ENCODE peak calls at places on chromosomes 6 and 20, in nine cellular contexts. C is A549, P is choroid plexus epithelial cell, E is cardiac fibroblast, Y is prostate gland, V is fibroblast of pulmonary artery, O is adrenal gland, L is AG04449, W is GM12864. I is an unnamed sample.
A peak's percentile ranks its signal among the peaks of the same experiment; 100 is the strongest.

GRCh38 chr6:164337024-164337924 is 922.8 kb downstream of the QKI start:
- DNase-seq in C (no peak), P (no peak), E (no peak), Y (no peak), V (no peak), O (no peak), L (no peak), W (no peak), I (no peak)

GRCh38 chr6:137165375-137166246 is 7.8 kb downstream of the IL22RA2 start:
- DNase-seq in C (peak; percentile 37), P (peak; percentile 33), E (no peak), Y (peak; percentile 45), V (no peak), O (peak; percentile 69), L (no peak), W (peak; percentile 79), I (no peak)

GRCh38 chr6:146357578-146358340 is 185.9 kb upstream of the RAB32 start:
- DNase-seq in C (peak; percentile 60), P (peak; percentile 68), E (peak; percentile 64), Y (no peak), V (peak; percentile 87), O (no peak), L (peak; percentile 31), W (peak; percentile 8), I (no peak)

GRCh38 chr6:112330071-112330876 is 16.9 kb upstream of the RFPL4B start:
- DNase-seq in C (peak; percentile 31), P (no peak), E (peak; percentile 54), Y (no peak), V (peak; percentile 40), O (no peak), L (no peak), W (no peak), I (no peak)

GRCh38 chr20:62496525-62497218 is 20.9 kb upstream of the GATA5 start:
- DNase-seq in C (no peak), P (no peak), E (no peak), Y (no peak), V (no peak), O (no peak), L (no peak), W (no peak), I (no peak)

GRCh38 chr20:23356203-23356602 is 5.6 kb downstream of the NXT1 start:
- DNase-seq in C (no peak), P (no peak), E (no peak), Y (no peak), V (no peak), O (no peak), L (no peak), W (no peak), I (no peak)

GRCh38 chr20:53923745-53924369 is 146.5 kb downstream of the BCAS1 start:
- DNase-seq in C (no peak), P (no peak), E (no peak), Y (no peak), V (no peak), O (peak; percentile 18), L (no peak), W (no peak), I (no peak)

GRCh38 chr6:9540534-9541126 is 874.2 kb downstream of the TFAP2A start:
- DNase-seq in C (peak; percentile 49), P (peak; percentile 72), E (peak; percentile 81), Y (peak; percentile 20), V (peak; percentile 79), O (no peak), L (no peak), W (no peak), I (peak; percentile 28)

GRCh38 chr6:10403385-10404106 is 11.3 kb downstream of the TFAP2A start:
- DNase-seq in C (peak; percentile 87), P (peak; percentile 54), E (peak; percentile 65), Y (peak; percentile 46), V (peak; percentile 77), O (no peak), L (peak; percentile 67), W (no peak), I (peak; percentile 77)

GRCh38 chr20:63775096-63775978 is 35.8 kb downstream of the SLC2A4RG start:
- DNase-seq in C (no peak), P (peak; percentile 53), E (peak; percentile 42), Y (no peak), V (peak; percentile 31), O (no peak), L (no peak), W (no peak), I (no peak)

GRCh38 chr6:131656667-131657066 is 19.6 kb downstream of the ENPP3 start:
- DNase-seq in C (no peak), P (no peak), E (no peak), Y (no peak), V (no peak), O (no peak), L (no peak), W (no peak), I (no peak)

GRCh38 chr20:41111578-41111951 is 25.8 kb upstream of the PLCG1 start:
- DNase-seq in C (no peak), P (no peak), E (no peak), Y (no peak), V (no peak), O (no peak), L (no peak), W (no peak), I (no peak)

GRCh38 chr20:58235010-58235409 is 6.6 kb upstream of the ANKRD60 start:
- DNase-seq in C (no peak), P (no peak), E (no peak), Y (no peak), V (no peak), O (peak; percentile 54), L (no peak), W (no peak), I (no peak)

GRCh38 chr20:24479595-24479994 is 10.2 kb downstream of the SYNDIG1 start:
- DNase-seq in C (no peak), P (no peak), E (no peak), Y (no peak), V (no peak), O (no peak), L (no peak), W (no peak), I (no peak)

GRCh38 chr6:130625825-130626500 is 201.2 kb upstream of the SMLR1 start:
- DNase-seq in C (no peak), P (peak; percentile 57), E (peak; percentile 21), Y (no peak), V (peak; percentile 17), O (no peak), L (no peak), W (no peak), I (no peak)

GRCh38 chr20:24506146-24506545 is 36.7 kb downstream of the SYNDIG1 start:
- DNase-seq in C (no peak), P (no peak), E (no peak), Y (no peak), V (no peak), O (no peak), L (no peak), W (no peak), I (no peak)

GRCh38 chr20:62745959-62746288 is 37.3 kb downstream of the NTSR1 start:
- DNase-seq in C (no peak), P (no peak), E (no peak), Y (no peak), V (no peak), O (no peak), L (no peak), W (no peak), I (no peak)

GRCh38 chr6:112320561-112321300 is 26.4 kb upstream of the RFPL4B start:
- DNase-seq in C (no peak), P (peak; percentile 22), E (no peak), Y (no peak), V (no peak), O (no peak), L (no peak), W (no peak), I (no peak)

GRCh38 chr20:57698867-57699275 is 10.9 kb downstream of the PMEPA1 start:
- DNase-seq in C (peak; percentile 84), P (no peak), E (no peak), Y (no peak), V (peak; percentile 10), O (no peak), L (no peak), W (no peak), I (no peak)

GRCh38 chr20:57707849-57708693 is 1.7 kb downstream of the PMEPA1 start:
- DNase-seq in C (no peak), P (peak; percentile 36), E (no peak), Y (peak; percentile 59), V (no peak), O (no peak), L (no peak), W (no peak), I (no peak)

GRCh38 chr6:130969807-130970491 is 93.1 kb downstream of the EPB41L2 start:
- DNase-seq in C (peak; percentile 9), P (peak; percentile 72), E (peak; percentile 88), Y (no peak), V (peak; percentile 74), O (no peak), L (no peak), W (no peak), I (no peak)

GRCh38 chr6:54491431-54491830 is 183.2 kb downstream of the TINAG start:
- DNase-seq in C (no peak), P (no peak), E (no peak), Y (no peak), V (no peak), O (no peak), L (no peak), W (no peak), I (no peak)

DNA sequence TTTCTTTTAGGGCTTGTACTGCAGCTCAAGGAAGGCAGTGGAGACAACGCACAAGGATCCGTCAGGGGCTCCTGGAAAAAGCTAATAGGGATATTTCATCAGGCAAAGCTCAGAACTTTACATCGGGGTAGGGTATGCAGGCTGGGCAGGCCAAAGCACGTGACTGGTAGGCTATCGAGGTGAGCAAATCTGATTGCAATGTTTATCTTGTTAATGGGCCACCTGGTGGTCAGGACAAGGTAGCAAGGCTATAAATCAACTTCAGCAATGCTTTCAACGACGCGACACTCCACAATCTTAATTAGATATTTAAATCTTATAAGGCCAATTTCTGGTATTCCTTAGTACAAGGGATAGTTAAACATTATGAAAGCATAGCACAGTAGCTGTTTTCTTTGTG is 1302.8 kb upstream of the EYS start:
- DNase-seq in C (peak; percentile 1), P (peak; percentile 12), E (no peak), Y (no peak), V (no peak), O (no peak), L (no peak), W (no peak), I (no peak)
- TF ChIP-seq CTCF in C (no peak), P (peak; percentile 47), E (no peak), Y (no peak), V (peak; percentile 24), O (no peak), L (no peak), W (no peak), I (peak; percentile 53)

GRCh38 chr6:37943436-37944058 is 124.0 kb downstream of the ZFAND3 start:
- DNase-seq in C (no peak), P (no peak), E (no peak), Y (no peak), V (no peak), O (no peak), L (no peak), W (no peak), I (no peak)
- H3K4me3 ChIP-seq in C (no peak overlapping the region), P (no peak overlapping the region), E (no peak overlapping the region), Y (no peak overlapping the region), V (no peak overlapping the region), O (no peak overlapping the region), L (no peak overlapping the region), W (no peak overlapping the region), I (peak overlapping the region; percentile 23)

GRCh38 chr6:32879691-32880090 is 25.7 kb downstream of the PSMB9 start:
- DNase-seq in C (no peak), P (no peak), E (no peak), Y (no peak), V (no peak), O (no peak), L (no peak), W (no peak), I (no peak)
- TF ChIP-seq CTCF in C (no peak), P (no peak), E (no peak), Y (no peak), V (no peak), O (no peak), L (no peak), W (no peak), I (no peak)

GRCh38 chr6:12958052-12958706 is 241.6 kb downstream of the PHACTR1 start:
- DNase-seq in C (no peak), P (peak; percentile 48), E (peak; percentile 41), Y (no peak), V (peak; percentile 34), O (no peak), L (no peak), W (no peak), I (no peak)
- H3K4me3 ChIP-seq in C (peak overlapping the region; percentile 50), P (peak overlapping the region; percentile 78), E (peak overlapping the region; percentile 66), Y (peak overlapping the region; percentile 36), V (peak overlapping the region; percentile 82), O (peak overlapping the region; percentile 5), L (peak overlapping the region; percentile 67), W (no peak overlapping the region), I (no peak overlapping the region)

I was measured in LNCaP clone FGC.